ENCODE peak calls at places on chromosomes 12 and 14, in six cellular contexts. X is ELR, L is NCI-H1417 treated with DMSO at 0.1 percent for 48 hours, J is T47D, Q is ureter, Y is HT1080. E is an unnamed sample.

GRCh38 chr12:64691227-64691792 is 67.9 kb downstream of the GNS start:
- DNase-seq in X (no peak), L (no peak), J (no peak), Q (no peak), Y (no peak), E (no peak)

GRCh38 chr12:851913-852312 is 97.6 kb downstream of the RAD52 start:
- DNase-seq in X (peak), L (no peak), J (no peak), Q (no peak), Y (peak), E (peak)

GRCh38 chr12:3330976-3331375 is 160.0 kb upstream of the PRMT8 start:
- DNase-seq in X (no peak), L (no peak), J (no peak), Q (no peak), Y (no peak), E (no peak)

GRCh38 chr12:95495433-95495832 is 21.5 kb downstream of the METAP2 start:
- DNase-seq in X (no peak), L (no peak), J (no peak), Q (no peak), Y (no peak), E (no peak)

GRCh38 chr12:39824505-39825198 is 205.0 kb upstream of the ABCD2 start:
- DNase-seq in X (no peak), L (no peak), J (no peak), Q (no peak), Y (no peak), E (no peak)

GRCh38 chr12:113056631-113057488 is at the start of gene DTX1:
- DNase-seq in X (no peak), L (no peak), J (no peak), Q (no peak), Y (no peak), E (no peak)

GRCh38 chr12:4274396-4274959 is 916 bp downstream of the CCND2 start:
- DNase-seq in X (no peak), L (no peak), J (no peak), Q (no peak), Y (no peak), E (peak)

GRCh38 chr12:30687265-30687986 is 8.2 kb downstream of the IPO8 start:
- DNase-seq in X (peak), L (no peak), J (no peak), Q (no peak), Y (no peak), E (no peak)

GRCh38 chr12:110733089-110733715 is 9.5 kb downstream of the PPP1CC start:
- DNase-seq in X (peak), L (no peak), J (no peak), Q (no peak), Y (no peak), E (no peak)

GRCh38 chr12:5577239-5577638 is 145.3 kb downstream of the NTF3 start:
- DNase-seq in X (no peak), L (no peak), J (no peak), Q (no peak), Y (no peak), E (no peak)

GRCh38 chr14:20630340-20631022 is 11.0 kb downstream of the OR6S1 start:
- DNase-seq in X (peak), L (no peak), J (no peak), Q (no peak), Y (peak), E (peak)

GRCh38 chr14:69877492-69877891 is 1.7 kb upstream of the SMOC1 start:
- DNase-seq in X (peak), L (no peak), J (peak), Q (no peak), Y (peak), E (no peak)

GRCh38 chr12:46233418-46233817 is 35.4 kb downstream of the SLC38A1 start:
- DNase-seq in X (no peak), L (no peak), J (no peak), Q (no peak), Y (no peak), E (no peak)

GRCh38 chr12:70260610-70261009 is 17.4 kb downstream of the CNOT2 start:
- DNase-seq in X (no peak), L (no peak), J (no peak), Q (no peak), Y (no peak), E (no peak)

GRCh38 chr14:49972840-49973239 is 80.0 kb downstream of the ARF6 start:
- DNase-seq in X (peak), L (peak), J (no peak), Q (peak), Y (peak), E (peak)

GRCh38 chr14:62734831-62735230 is 310.4 kb downstream of the KCNH5 start:
- DNase-seq in X (no peak), L (no peak), J (no peak), Q (no peak), Y (no peak), E (no peak)

GRCh38 chr12:65740873-65741600 is 83.2 kb upstream of the HMGA2 start:
- DNase-seq in X (peak), L (no peak), J (no peak), Q (peak), Y (peak), E (no peak)

GRCh38 chr12:3655331-3655900 is 97.5 kb downstream of the CRACR2A start:
- DNase-seq in X (peak), L (no peak), J (peak), Q (no peak), Y (peak), E (peak)

GRCh38 chr14:105255021-105255507 is 6.7 kb downstream of the BTBD6 start:
- DNase-seq in X (peak), L (no peak), J (no peak), Q (no peak), Y (peak), E (no peak)

GRCh38 chr14:29584992-29585391 is 342.7 kb downstream of the PRKD1 start:
- DNase-seq in X (peak), L (peak), J (no peak), Q (peak), Y (peak), E (no peak)

GRCh38 chr12:219891-220352 is 6.0 kb upstream of the SLC6A12 start:
- DNase-seq in X (peak), L (no peak), J (no peak), Q (peak), Y (peak), E (peak)

GRCh38 chr12:50442178-50442908 is 41.7 kb downstream of the LARP4 start:
- DNase-seq in X (no peak), L (no peak), J (no peak), Q (no peak), Y (no peak), E (no peak)

GRCh38 chr12:107533218-107533617 is 152.4 kb upstream of the PWP1 start:
- DNase-seq in X (no peak), L (no peak), J (no peak), Q (no peak), Y (no peak), E (no peak)

GRCh38 chr12:132772551-132772950 is 10.9 kb upstream of the ANKLE2 start:
- DNase-seq in X (no peak), L (no peak), J (no peak), Q (no peak), Y (no peak), E (no peak)

GRCh38 chr12:32217354-32218310 is 111.0 kb downstream of the BICD1 start:
- DNase-seq in X (peak), L (no peak), J (no peak), Q (no peak), Y (peak), E (peak)

GRCh38 chr12:13941258-13942249 is 39.8 kb downstream of the GRIN2B start:
- DNase-seq in X (peak), L (peak), J (peak), Q (peak), Y (peak), E (peak)

GRCh38 chr12:5510251-5510805 is 78.4 kb downstream of the NTF3 start:
- DNase-seq in X (no peak), L (no peak), J (no peak), Q (peak), Y (no peak), E (no peak)

GRCh38 chr12:79973774-79974173 is 38.9 kb upstream of the PPP1R12A start:
- DNase-seq in X (no peak), L (no peak), J (no peak), Q (no peak), Y (no peak), E (no peak)

GRCh38 chr12:44369967-44370366 is 506.1 kb downstream of the NELL2 start:
- DNase-seq in X (no peak), L (no peak), J (no peak), Q (no peak), Y (no peak), E (no peak)

GRCh38 chr12:109264095-109264942 is 44.8 kb downstream of the FOXN4 start:
- DNase-seq in X (peak), L (no peak), J (peak), Q (peak), Y (peak), E (peak)

GRCh38 chr14:92489394-92490238 is 24.0 kb upstream of the RIN3 start:
- DNase-seq in X (no peak), L (no peak), J (no peak), Q (no peak), Y (no peak), E (no peak)

GRCh38 chr12:49260165-49260564 is 4.7 kb upstream of the TUBA1C start:
- DNase-seq in X (peak), L (no peak), J (no peak), Q (no peak), Y (peak), E (peak)

GRCh38 chr14:92960706-92961566 is 38.0 kb downstream of the CHGA start:
- DNase-seq in X (peak), L (no peak), J (no peak), Q (no peak), Y (peak), E (peak)

GRCh38 chr14:58752782-58753181 is 115.0 kb downstream of the DACT1 start:
- DNase-seq in X (no peak), L (no peak), J (no peak), Q (peak), Y (no peak), E (no peak)